ENCODE peak calls at places on chromosomes 7 and 10, in six cellular contexts. I is heart right ventricle, W is transverse colon, R is left ventricle myocardium inferior, G is mesenchymal stem cell, U is A549. S is an unnamed sample. For H3K4me1 and H3K9me3, the result is how much of the 10 kb centered on the place peaks cover.

GRCh38 chr10:49611166-49611814 is 1.2 kb downstream of the SLC18A3 start:
- DNase-seq in I (no peak), W (no peak), R (no peak), G (no peak), U (no peak), S (no peak)

GRCh38 chr10:96236876-96237275 is 34.5 kb downstream of the BLNK start:
- DNase-seq in I (no peak), W (no peak), R (no peak), G (no peak), U (no peak), S (no peak)

GRCh38 chr7:120857558-120858298 is at the start of gene TSPAN12:
- DNase-seq in I (peak), W (peak), R (peak), G (peak), U (peak), S (peak)

GRCh38 chr7:98459529-98459928 is 58.6 kb upstream of the BAIAP2L1 start:
- DNase-seq in I (no peak), W (no peak), R (no peak), G (no peak), U (no peak), S (no peak)

GRCh38 chr7:143043391-143043790 is 8.8 kb upstream of the OR6V1 start:
- DNase-seq in I (no peak), W (no peak), R (no peak), G (no peak), U (no peak), S (no peak)

GRCh38 chr7:7257899-7258692 is 75.8 kb downstream of the C1GALT1 start:
- DNase-seq in I (no peak), W (peak), R (no peak), G (peak), U (no peak), S (no peak)

GRCh38 chr10:26665080-26666048 is 32.1 kb upstream of the PDSS1 start:
- DNase-seq in I (no peak), W (no peak), R (no peak), G (no peak), U (no peak), S (no peak)

GRCh38 chr7:20929199-20929598 is 142.5 kb upstream of the SP8 start:
- DNase-seq in I (no peak), W (no peak), R (no peak), G (no peak), U (no peak), S (no peak)

GRCh38 chr10:23558361-23558799 is 119.5 kb downstream of the OTUD1 start:
- DNase-seq in I (no peak), W (no peak), R (no peak), G (no peak), U (no peak), S (no peak)

GRCh38 chr10:71845410-71846406 is 5.3 kb downstream of the PSAP start:
- DNase-seq in I (no peak), W (no peak), R (no peak), G (no peak), U (no peak), S (no peak)
- H3K4me1 ChIP-seq in I (half or more), W (half or more), R (half or more), G (under half), U (under half), S (under half)

GRCh38 chr7:1129431-1129830 is 30.6 kb downstream of the ZFAND2A start:
- DNase-seq in I (no peak), W (no peak), R (no peak), G (no peak), U (no peak), S (no peak)

GRCh38 chr7:1127001-1127400 is 33.0 kb downstream of the ZFAND2A start:
- DNase-seq in I (no peak), W (no peak), R (no peak), G (no peak), U (no peak), S (no peak)

GRCh38 chr7:1130021-1130990 is 29.7 kb downstream of the ZFAND2A start:
- DNase-seq in I (no peak), W (no peak), R (no peak), G (no peak), U (no peak), S (no peak)

GRCh38 chr7:1134951-1135350 is 25.0 kb downstream of the ZFAND2A start:
- DNase-seq in I (no peak), W (no peak), R (no peak), G (no peak), U (no peak), S (no peak)

DNA sequence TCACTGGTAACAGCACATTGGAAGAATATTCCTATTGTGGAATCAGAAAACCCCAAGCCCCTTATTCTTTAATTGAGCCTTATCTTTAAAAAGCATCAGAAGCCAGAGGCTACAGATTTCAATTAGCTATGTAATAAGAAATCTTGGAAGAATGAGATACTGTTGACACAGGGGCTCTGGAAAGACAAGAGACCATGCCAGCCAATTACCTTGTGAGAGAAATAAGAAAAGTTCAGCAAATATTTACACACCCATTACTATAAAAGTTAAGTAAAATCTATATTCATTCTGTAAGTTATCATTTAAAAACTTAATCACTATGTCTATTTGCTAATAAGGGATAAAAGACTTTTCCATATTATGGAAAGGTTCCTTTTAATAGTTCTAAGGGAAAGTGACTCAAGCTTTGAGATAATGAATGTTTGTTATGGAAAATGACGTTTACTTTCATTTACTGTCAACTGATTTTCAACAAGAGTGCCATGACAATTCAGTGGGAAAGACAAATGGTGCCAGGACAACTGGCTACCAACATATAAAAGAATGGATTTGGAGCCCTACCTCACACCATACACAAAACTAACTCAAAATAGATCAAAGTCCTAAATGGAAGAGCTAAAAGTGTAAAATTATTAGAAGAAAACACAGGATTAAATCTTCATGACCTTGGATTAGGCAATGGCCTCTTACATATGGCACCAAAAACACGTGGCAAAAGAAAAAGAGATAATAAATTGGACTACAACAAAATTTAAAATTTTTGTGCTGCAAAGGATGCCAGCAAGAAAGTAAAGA is 28.3 kb downstream of the ZFAND2A start:
- DNase-seq in I (no peak), W (no peak), R (no peak), G (no peak), U (no peak), S (no peak)
- H3K4me3 ChIP-seq in I (no peak), W (no peak), R (no peak), G (no peak), U (no peak), S (no peak)

GRCh38 chr10:8946451-8946850 is 892.0 kb downstream of the GATA3 start:
- DNase-seq in I (no peak), W (no peak), R (no peak), G (no peak), U (no peak), S (no peak)
- H3K9me3 ChIP-seq in I (under half), W (under half), R (under half), G (under half), U (under half), S (under half)

DNA sequence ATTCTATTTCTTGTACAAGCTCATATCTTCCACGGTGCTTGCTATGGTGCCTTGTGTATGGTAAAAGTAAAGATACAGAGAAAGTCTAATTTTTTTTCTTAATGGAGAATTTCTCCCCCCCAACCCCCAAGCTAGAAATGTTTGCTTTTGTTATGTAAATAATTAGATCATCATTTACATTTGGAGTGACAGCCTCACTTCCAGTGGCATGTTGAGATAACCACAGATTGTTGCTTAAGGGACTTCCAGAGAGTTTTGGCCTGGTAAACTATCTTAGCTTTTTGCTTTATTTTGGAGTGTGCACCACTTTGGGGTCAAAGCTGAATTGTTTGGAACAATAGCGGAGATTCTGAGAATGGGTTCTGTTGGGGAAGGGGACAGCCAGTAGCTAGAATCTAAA is 129.7 kb downstream of the ZNF365 start:
- DNase-seq in I (no peak), W (no peak), R (no peak), G (peak), U (no peak), S (no peak)
- H3K4me1 ChIP-seq in I (under half), W (under half), R (under half), G (under half), U (under half), S (under half)

GRCh38 chr7:511476-512145 is 8.0 kb downstream of the PDGFA start:
- DNase-seq in I (peak), W (no peak), R (peak), G (no peak), U (no peak), S (no peak)

GRCh38 chr7:513521-514166 is 6.0 kb downstream of the PDGFA start:
- DNase-seq in I (no peak), W (no peak), R (no peak), G (peak), U (no peak), S (peak)

GRCh38 chr7:512146-512510 is 7.5 kb downstream of the PDGFA start:
- DNase-seq in I (peak), W (no peak), R (no peak), G (no peak), U (no peak), S (no peak)

GRCh38 chr7:514242-514641 is 5.4 kb downstream of the PDGFA start:
- DNase-seq in I (no peak), W (no peak), R (no peak), G (no peak), U (no peak), S (no peak)

DNA sequence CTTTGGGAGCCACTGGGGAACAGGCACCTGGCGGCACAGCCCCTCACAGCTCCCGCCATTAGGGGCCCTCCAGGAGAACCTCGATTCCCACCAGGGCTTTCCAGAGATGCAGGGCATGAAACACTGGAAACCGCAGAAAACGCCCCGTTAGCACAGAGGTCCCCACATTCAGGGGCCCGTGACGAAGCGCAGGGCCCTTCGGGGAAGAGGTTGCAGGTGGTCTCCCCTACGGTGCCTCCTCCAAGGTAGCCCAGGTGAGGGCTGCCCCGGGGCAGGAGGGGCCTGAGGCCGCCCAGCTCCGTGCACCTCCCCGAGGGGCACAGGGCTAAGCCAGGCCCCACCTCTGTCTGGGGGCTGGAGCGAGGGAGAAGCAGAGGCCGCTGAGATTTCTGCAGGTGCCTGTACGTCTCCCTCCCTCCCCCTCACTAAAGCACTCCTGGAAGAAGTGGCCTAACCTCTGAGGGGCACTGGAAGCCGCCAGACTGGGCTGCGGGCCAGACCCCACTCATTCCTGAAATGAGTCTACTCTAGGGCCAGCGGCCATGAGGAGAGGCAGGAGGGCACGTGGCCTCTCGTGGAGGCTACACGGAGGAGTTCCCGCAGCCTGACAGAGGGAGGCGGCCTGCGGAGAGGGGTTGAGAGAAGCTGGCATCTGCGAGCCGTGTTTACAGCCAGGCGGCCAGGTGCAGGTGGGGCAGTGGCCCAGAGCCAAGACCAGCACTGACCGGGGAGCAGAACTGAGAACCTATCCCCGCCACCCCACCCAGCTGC is 6.9 kb downstream of the PDGFA start:
- DNase-seq in I (peak), W (peak), R (no peak), G (no peak), U (no peak), S (no peak)
- H3K4me3 ChIP-seq in I (no peak), W (no peak), R (no peak), G (no peak), U (no peak), S (no peak)

GRCh38 chr7:128940494-128941322 is 3.0 kb downstream of the IRF5 start:
- DNase-seq in I (peak), W (peak), R (peak), G (no peak), U (no peak), S (no peak)
- H3K9me3 ChIP-seq in I (under half), W (under half), R (under half), G (under half), U (under half), S (under half)

DNA sequence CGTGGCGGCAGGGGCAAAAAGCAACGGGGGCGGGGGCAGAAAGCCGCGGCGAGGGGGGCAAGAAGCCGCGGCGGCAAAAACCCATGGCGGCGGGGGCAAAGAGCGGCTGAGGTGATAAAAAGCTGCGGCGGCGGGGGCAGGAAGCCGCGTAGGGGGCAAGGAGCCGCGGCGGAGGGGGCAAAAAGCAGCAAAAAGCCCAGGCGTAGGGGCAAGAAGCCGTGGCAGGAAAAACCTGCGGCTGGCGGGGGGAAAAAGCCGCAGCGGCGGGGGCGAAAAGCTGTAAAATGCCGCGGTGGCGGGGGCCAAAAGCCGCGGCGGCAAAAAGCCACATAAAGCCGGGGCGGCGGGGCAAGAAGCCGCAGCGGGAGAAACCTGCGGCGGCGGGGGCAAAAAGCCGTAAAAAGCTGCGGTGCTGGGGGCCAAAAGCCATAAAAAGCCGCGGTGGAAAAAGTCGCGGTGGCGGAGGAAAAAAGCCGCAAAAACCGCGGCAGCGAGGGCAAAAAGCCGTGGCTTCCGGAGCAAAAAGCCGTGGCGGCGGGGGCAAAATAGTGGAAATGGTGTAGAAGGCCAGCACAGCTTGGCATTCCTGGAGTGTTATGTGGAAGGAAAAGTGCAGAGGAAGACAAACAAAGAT is 487.8 kb downstream of the ZNF33B start:
- DNase-seq in I (peak), W (no peak), R (no peak), G (no peak), U (no peak), S (no peak)
- H3K4me1 ChIP-seq in I (under half), W (under half), R (under half), G (under half), U (under half), S (under half)

GRCh38 chr7:106678795-106679152 is 17.8 kb upstream of the CCDC71L start:
- DNase-seq in I (no peak), W (no peak), R (no peak), G (no peak), U (no peak), S (no peak)
- H3K4me3 ChIP-seq in I (no peak), W (no peak), R (no peak), G (no peak), U (no peak), S (no peak)

GRCh38 chr7:24313777-24314176 is 29.8 kb downstream of the NPY start:
- DNase-seq in I (no peak), W (no peak), R (no peak), G (no peak), U (no peak), S (no peak)

GRCh38 chr7:24319209-24319608 is 35.2 kb downstream of the NPY start:
- DNase-seq in I (no peak), W (no peak), R (no peak), G (no peak), U (no peak), S (no peak)

GRCh38 chr7:24323961-24324480 is 40.0 kb downstream of the NPY start:
- DNase-seq in I (no peak), W (no peak), R (no peak), G (no peak), U (no peak), S (no peak)

GRCh38 chr7:24316340-24316739 is 32.4 kb downstream of the NPY start:
- DNase-seq in I (no peak), W (no peak), R (no peak), G (no peak), U (no peak), S (no peak)

GRCh38 chr7:24318326-24318725 is 34.3 kb downstream of the NPY start:
- DNase-seq in I (no peak), W (no peak), R (no peak), G (no peak), U (peak), S (no peak)
- H3K9me3 ChIP-seq in I (under half), W (under half), R (under half), G (under half), U (under half), S (under half)

DNA sequence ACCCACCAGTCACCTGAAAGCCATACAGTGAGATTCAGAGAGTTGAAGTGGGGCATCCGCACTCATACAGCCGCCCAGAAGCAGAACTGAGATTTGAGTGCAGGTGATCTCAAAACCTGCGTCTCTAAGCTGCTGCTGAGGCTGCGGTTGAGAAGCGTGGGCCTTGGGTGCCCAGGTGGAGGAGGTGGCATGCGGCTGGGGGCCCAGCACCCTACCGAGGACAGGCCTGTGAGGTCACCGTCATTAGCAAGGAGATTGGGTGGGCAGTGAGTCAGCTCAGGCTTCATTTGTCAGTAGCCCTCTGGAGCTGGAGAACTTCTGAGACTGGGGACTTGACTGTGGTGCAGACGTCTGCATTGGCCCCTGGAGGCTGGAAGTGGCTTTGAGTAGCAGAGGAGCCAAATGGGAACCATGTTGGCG is 29.8 kb downstream of the ZMIZ1 start:
- DNase-seq in I (no peak), W (no peak), R (no peak), G (no peak), U (no peak), S (no peak)
- H3K4me1 ChIP-seq in I (half or more), W (half or more), R (half or more), G (half or more), U (half or more), S (half or more)